ENCODE peak calls at places on chromosome 19, in eight cellular contexts. C, T, X, J, H, I, K and S are unnamed samples.

GRCh38 chr19:10766681-10767201 is 48.9 kb downstream of the DNM2 start:
- DNase-seq in C (no peak), T (no peak), X (no peak), J (no peak), H (no peak), I (no peak), K (no peak), S (no peak)

GRCh38 chr19:10468133-10468532 is 35.0 kb downstream of the KEAP1 start:
- DNase-seq in C (no peak), T (no peak), X (no peak), J (no peak), H (no peak), I (no peak), K (no peak), S (no peak)

GRCh38 chr19:12611361-12611699 is 610 bp downstream of the ZNF791 start:
- DNase-seq in C (peak; percentile 86), T (no peak), X (peak; percentile 79), J (no peak), H (peak; percentile 60), I (peak; percentile 44), K (no peak), S (peak; percentile 41)

GRCh38 chr19:28469544-28469943 is 743.4 kb downstream of the UQCRFS1 start:
- DNase-seq in C (no peak), T (no peak), X (no peak), J (no peak), H (no peak), I (no peak), K (no peak), S (no peak)

GRCh38 chr19:45999653-46000121 is 4.4 kb downstream of the CCDC61 start:
- DNase-seq in C (no peak), T (no peak), X (peak; percentile 40), J (no peak), H (no peak), I (no peak), K (no peak), S (no peak)

GRCh38 chr19:18507021-18507726 is 14.7 kb downstream of the ELL start:
- DNase-seq in C (peak; percentile 63), T (no peak), X (no peak), J (no peak), H (no peak), I (no peak), K (peak; percentile 53), S (no peak)

GRCh38 chr19:35293733-35294309 is 1.9 kb downstream of the MAG start:
- DNase-seq in C (no peak), T (no peak), X (no peak), J (no peak), H (no peak), I (no peak), K (no peak), S (no peak)

GRCh38 chr19:46741447-46741846 is 4.4 kb upstream of the FKRP start:
- DNase-seq in C (no peak), T (no peak), X (no peak), J (no peak), H (no peak), I (no peak), K (no peak), S (no peak)

GRCh38 chr19:21432590-21432989 is 35.7 kb downstream of the ZNF493 start:
- DNase-seq in C (no peak), T (no peak), X (no peak), J (no peak), H (no peak), I (no peak), K (no peak), S (no peak)

GRCh38 chr19:5182811-5183210 is 157.8 kb downstream of the PTPRS start:
- DNase-seq in C (no peak), T (no peak), X (no peak), J (no peak), H (no peak), I (no peak), K (no peak), S (no peak)

GRCh38 chr19:7238091-7238490 is 56.1 kb downstream of the INSR start:
- DNase-seq in C (no peak), T (no peak), X (no peak), J (no peak), H (no peak), I (no peak), K (no peak), S (no peak)

GRCh38 chr19:41795031-41795461 is 1.3 kb upstream of the CEACAM3 start:
- DNase-seq in C (peak; percentile 18), T (peak; percentile 22), X (peak; percentile 60), J (peak; percentile 41), H (peak; percentile 49), I (no peak), K (peak; percentile 36), S (no peak)

GRCh38 chr19:49400034-49400433 is 12.0 kb downstream of the KASH5 start:
- DNase-seq in C (no peak), T (no peak), X (no peak), J (no peak), H (no peak), I (no peak), K (no peak), S (no peak)

GRCh38 chr19:50644315-50644915 is 4.7 kb upstream of the SYT3 start:
- DNase-seq in C (no peak), T (no peak), X (no peak), J (no peak), H (no peak), I (no peak), K (no peak), S (no peak)

GRCh38 chr19:10187315-10187714 is 7.4 kb downstream of the DNMT1 start:
- DNase-seq in C (no peak), T (no peak), X (no peak), J (no peak), H (no peak), I (no peak), K (no peak), S (no peak)

GRCh38 chr19:46132508-46133100 is 8.1 kb upstream of the IGFL3 start:
- DNase-seq in C (no peak), T (no peak), X (no peak), J (no peak), H (no peak), I (no peak), K (no peak), S (no peak)

GRCh38 chr19:14795078-14795721 is 16.8 kb upstream of the ADGRE2 start:
- DNase-seq in C (no peak), T (no peak), X (peak; percentile 60), J (no peak), H (no peak), I (no peak), K (no peak), S (no peak)

GRCh38 chr19:38769635-38770211 is 3.6 kb downstream of the LGALS7 start:
- DNase-seq in C (peak; percentile 91), T (peak; percentile 86), X (peak; percentile 81), J (peak; percentile 82), H (peak; percentile 77), I (no peak), K (peak; percentile 93), S (peak; percentile 16)

GRCh38 chr19:18905520-18906236 is 9.7 kb upstream of the CERS1 start:
- DNase-seq in C (no peak), T (no peak), X (peak; percentile 3), J (no peak), H (no peak), I (no peak), K (no peak), S (no peak)

GRCh38 chr19:54418030-54418929 is 3.0 kb downstream of the TTYH1 start:
- DNase-seq in C (no peak), T (no peak), X (peak; percentile 78), J (no peak), H (no peak), I (peak; percentile 11), K (no peak), S (no peak)

GRCh38 chr19:27733551-27734266 is 1479.2 kb downstream of the UQCRFS1 start:
- DNase-seq in C (no peak), T (no peak), X (no peak), J (no peak), H (no peak), I (no peak), K (no peak), S (no peak)

GRCh38 chr19:36686365-36687213 is 823 bp upstream of the ZNF567 start:
- DNase-seq in C (peak; percentile 25), T (no peak), X (no peak), J (no peak), H (no peak), I (no peak), K (no peak), S (no peak)

GRCh38 chr19:49749055-49749716 is 13.9 kb downstream of the TSKS start:
- DNase-seq in C (no peak), T (no peak), X (no peak), J (no peak), H (peak; percentile 43), I (no peak), K (no peak), S (no peak)

GRCh38 chr19:40721140-40721486 is 4.2 kb downstream of the ITPKC start:
- DNase-seq in C (no peak), T (no peak), X (no peak), J (no peak), H (no peak), I (no peak), K (no peak), S (no peak)

GRCh38 chr19:49142866-49143335 is 12.3 kb downstream of the HRC start:
- DNase-seq in C (peak; percentile 95), T (peak; percentile 19), X (peak; percentile 98), J (peak; percentile 40), H (peak; percentile 99), I (peak; percentile 68), K (peak; percentile 24), S (peak; percentile 69)

GRCh38 chr19:13539332-13539731 is 33.1 kb upstream of the CACNA1A start:
- DNase-seq in C (no peak), T (no peak), X (no peak), J (no peak), H (no peak), I (no peak), K (no peak), S (no peak)

GRCh38 chr19:18194554-18195238 is 1.7 kb downstream of the MPV17L2 start:
- DNase-seq in C (no peak), T (no peak), X (peak; percentile 37), J (peak; percentile 45), H (no peak), I (no peak), K (no peak), S (no peak)

GRCh38 chr19:31491246-31491645 is 142.0 kb upstream of the TSHZ3 start:
- DNase-seq in C (no peak), T (no peak), X (peak; percentile 23), J (no peak), H (no peak), I (no peak), K (no peak), S (no peak)

GRCh38 chr19:46618670-46619231 is 6.1 kb downstream of the PTGIR start:
- DNase-seq in C (no peak), T (no peak), X (no peak), J (peak; percentile 68), H (no peak), I (peak; percentile 24), K (no peak), S (no peak)

GRCh38 chr19:18496980-18497256 is 25.0 kb downstream of the ELL start:
- DNase-seq in C (no peak), T (no peak), X (no peak), J (no peak), H (no peak), I (no peak), K (no peak), S (no peak)

GRCh38 chr19:46697142-46697960 is 19.6 kb downstream of the PRKD2 start:
- DNase-seq in C (peak; percentile 86), T (no peak), X (no peak), J (no peak), H (peak; percentile 82), I (peak; percentile 21), K (no peak), S (no peak)